ENCODE peak calls at places on chromosomes 1 and 21, in four cellular contexts. H is suprapubic skin, B is prostate gland, W is Panc1. J is an unnamed sample.

GRCh38 chr21:42445311-42445710 is 41.6 kb downstream of the UBASH3A start:
- DNase-seq in H (no peak), B (no peak), W (no peak), J (no peak)

GRCh38 chr1:3142751-3143150 is 73.7 kb downstream of the PRDM16 start:
- DNase-seq in H (no peak), B (no peak), W (no peak), J (no peak)

GRCh38 chr1:168410464-168410863 is 129.8 kb downstream of the TBX19 start:
- DNase-seq in H (no peak), B (no peak), W (no peak), J (no peak)

GRCh38 chr1:171191992-171192391 is 6.9 kb downstream of the FMO2 start:
- DNase-seq in H (no peak), B (no peak), W (no peak), J (no peak)

GRCh38 chr1:38990746-38991637 is at the start of gene AKIRIN1:
- DNase-seq in H (peak; percentile 98), B (peak; percentile 97), W (peak; percentile 76), J (peak; percentile 99)

GRCh38 chr21:42574234-42575027 is 60.8 kb downstream of the SLC37A1 start:
- DNase-seq in H (peak; percentile 36), B (no peak), W (no peak), J (peak; percentile 25)

GRCh38 chr1:108200627-108201106 is 524 bp upstream of the SLC25A24 start:
- DNase-seq in H (peak; percentile 65), B (peak; percentile 63), W (no peak), J (peak; percentile 38)

GRCh38 chr21:45073301-45074047 is 906 bp upstream of the ADARB1 start:
- DNase-seq in H (no peak), B (peak; percentile 55), W (no peak), J (peak; percentile 51)

GRCh38 chr1:240414237-240414636 is 197.7 kb downstream of the GREM2 start:
- DNase-seq in H (no peak), B (no peak), W (no peak), J (no peak)

GRCh38 chr21:16195476-16195875 is 465.7 kb downstream of the USP25 start:
- DNase-seq in H (no peak), B (no peak), W (no peak), J (no peak)

GRCh38 chr1:34740161-34740875 is 14.5 kb upstream of the GJB5 start:
- DNase-seq in H (no peak), B (no peak), W (no peak), J (no peak)

GRCh38 chr1:76074321-76075187 is at the start of gene ST6GALNAC3:
- DNase-seq in H (peak; percentile 75), B (peak; percentile 52), W (no peak), J (peak; percentile 82)

GRCh38 chr1:9538669-9539164 is 548 bp upstream of the SLC25A33 start:
- DNase-seq in H (no peak), B (no peak), W (no peak), J (no peak)

GRCh38 chr1:203592156-203592555 is 34.5 kb upstream of the ATP2B4 start:
- DNase-seq in H (no peak), B (no peak), W (no peak), J (no peak)

GRCh38 chr1:229223498-229223897 is 47.4 kb upstream of the RAB4A start:
- DNase-seq in H (no peak), B (no peak), W (no peak), J (peak; percentile 77)

GRCh38 chr1:167409183-167409582 is 109.1 kb downstream of the CD247 start:
- DNase-seq in H (no peak), B (no peak), W (no peak), J (no peak)

GRCh38 chr21:41621523-41621922 is 113.6 kb upstream of the TMPRSS2 start:
- DNase-seq in H (no peak), B (no peak), W (no peak), J (no peak)

GRCh38 chr1:165381745-165382530 is 25.4 kb upstream of the LMX1A start:
- DNase-seq in H (no peak), B (no peak), W (no peak), J (no peak)

GRCh38 chr1:39509360-39510009 is 18.0 kb downstream of the BMP8A start:
- DNase-seq in H (no peak), B (no peak), W (no peak), J (no peak)

DNA sequence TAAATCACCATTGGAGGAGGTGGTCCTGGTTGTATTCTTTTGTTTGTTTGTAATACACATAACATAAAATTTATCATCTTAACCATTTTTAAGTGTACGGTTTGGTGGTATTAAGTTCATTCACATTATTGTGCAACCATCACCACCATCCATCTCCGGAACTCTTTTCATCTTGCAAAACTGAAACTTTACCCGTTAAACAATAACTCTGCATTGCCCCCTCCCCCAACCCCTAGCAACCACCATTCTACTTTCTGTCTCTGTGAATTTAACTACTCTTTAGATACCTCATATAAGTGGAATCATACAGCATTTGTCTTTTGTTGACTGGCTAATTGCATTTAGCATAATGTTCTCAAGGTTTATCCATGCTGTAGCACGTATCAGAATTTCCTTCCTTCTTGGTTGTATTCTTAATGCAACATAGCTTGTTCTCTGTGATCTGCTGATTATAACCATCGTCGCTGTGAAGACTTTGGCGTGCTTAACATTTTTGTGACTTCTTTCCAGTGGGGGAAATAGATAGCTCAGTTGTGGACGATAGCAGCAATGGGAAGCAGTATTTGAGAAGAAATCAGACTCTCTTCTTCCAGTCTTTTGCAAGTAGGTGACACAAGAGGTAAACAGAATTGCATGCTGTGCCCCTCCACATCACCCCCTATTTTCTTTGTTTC is 117.5 kb upstream of the HOOK1 start:
- DNase-seq in H (no peak), B (no peak), W (no peak), J (no peak)
- TF ChIP-seq POLR2AphosphoS5 in H (no peak), B (no peak), W (no peak), J (no peak)

DNA sequence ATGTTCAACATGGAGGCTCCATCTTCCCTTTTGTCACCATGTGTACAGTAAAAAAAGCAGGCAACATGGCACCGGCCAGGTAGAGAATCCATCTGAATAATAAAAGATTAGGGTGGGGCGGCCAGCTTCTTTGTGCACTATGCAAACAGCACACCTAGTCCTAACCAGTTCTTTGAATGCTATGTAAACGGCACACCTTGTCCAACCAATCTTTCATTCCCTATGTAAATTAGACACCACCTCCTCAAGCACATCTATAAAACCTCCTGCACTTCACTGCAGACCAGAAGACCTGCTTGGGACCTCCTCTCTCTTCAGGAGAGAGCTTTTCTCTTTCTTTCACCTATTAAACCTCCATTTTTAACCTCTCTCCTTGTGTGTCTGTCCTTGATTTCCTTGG is 28.2 kb downstream of the TFB2M start:
- DNase-seq in H (no peak), B (peak; percentile 67), W (no peak), J (peak; percentile 62)
- TF ChIP-seq CTCF in H (no peak), B (no peak), W (no peak), J (no peak)

GRCh38 chr1:25729774-25730173 is 70.2 kb upstream of the SELENON start:
- DNase-seq in H (no peak), B (no peak), W (no peak), J (no peak)

GRCh38 chr1:25727026-25727818 is 72.8 kb upstream of the SELENON start:
- DNase-seq in H (no peak), B (no peak), W (no peak), J (no peak)

GRCh38 chr1:25728301-25728935 is 71.6 kb upstream of the SELENON start:
- DNase-seq in H (no peak), B (no peak), W (no peak), J (no peak)

GRCh38 chr1:25729045-25729444 is 70.9 kb upstream of the SELENON start:
- DNase-seq in H (no peak), B (no peak), W (no peak), J (no peak)

DNA sequence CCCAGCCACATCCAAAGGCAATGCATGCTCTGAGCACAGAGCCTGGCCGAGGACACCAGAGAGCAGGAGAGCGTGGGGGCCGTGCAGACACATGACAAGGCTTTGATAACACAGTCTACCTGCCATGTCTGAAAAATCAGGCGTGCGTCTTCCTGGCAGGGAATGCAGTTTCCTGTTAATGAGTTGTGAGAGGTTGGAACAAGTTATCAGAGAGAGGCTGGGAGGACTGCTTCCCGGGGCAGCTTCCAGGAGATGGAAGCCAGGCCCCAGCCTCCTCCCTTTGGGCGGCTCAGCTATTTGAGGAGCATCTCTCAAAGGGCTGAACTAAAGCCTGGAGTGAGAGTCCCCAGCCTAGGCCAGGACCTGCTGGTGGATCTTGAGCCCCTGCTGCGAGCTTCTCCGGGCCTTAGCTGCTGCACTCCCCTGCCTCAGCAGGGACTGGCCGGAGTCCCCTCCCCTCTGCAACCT is 72.1 kb upstream of the SELENON start:
- DNase-seq in H (no peak), B (peak; percentile 38), W (no peak), J (peak; percentile 79)
- TF ChIP-seq POLR2AphosphoS5 in H (no peak), B (peak; percentile 41), W (no peak), J (no peak)

GRCh38 chr1:161180643-161181042 is 3.3 kb upstream of the B4GALT3 start:
- DNase-seq in H (no peak), B (no peak), W (no peak), J (no peak)
- TF ChIP-seq CTCF in H (no peak), B (no peak), W (no peak), J (no peak)

GRCh38 chr1:12597792-12598191 is 20.2 kb downstream of the DHRS3 start:
- DNase-seq in H (peak; percentile 77), B (peak; percentile 92), W (no peak), J (peak; percentile 89)

GRCh38 chr1:12595839-12596821 is 21.9 kb downstream of the DHRS3 start:
- DNase-seq in H (peak; percentile 93), B (peak; percentile 94), W (no peak), J (peak; percentile 94)

GRCh38 chr1:12594490-12594889 is 23.5 kb downstream of the DHRS3 start:
- DNase-seq in H (no peak), B (no peak), W (no peak), J (no peak)

GRCh38 chr1:12593621-12594066 is 24.4 kb downstream of the DHRS3 start:
- DNase-seq in H (peak; percentile 73), B (peak; percentile 72), W (no peak), J (no peak)

GRCh38 chr1:12594966-12595838 is 22.8 kb downstream of the DHRS3 start:
- DNase-seq in H (peak; percentile 78), B (peak; percentile 74), W (no peak), J (peak; percentile 63)
- TF ChIP-seq POLR2AphosphoS5 in H (no peak), B (peak; percentile 75), W (peak; percentile 39), J (no peak)

GRCh38 chr1:103525607-103526507 is at the start of gene RNPC3:
- DNase-seq in H (peak; percentile 93), B (peak; percentile 85), W (peak; percentile 75), J (peak; percentile 91)
- TF ChIP-seq CTCF in H (no peak), B (no peak), W (no peak), J (no peak)

GRCh38 chr1:6353948-6354658 is 39.5 kb downstream of the ACOT7 start:
- DNase-seq in H (no peak), B (no peak), W (no peak), J (peak; percentile 73)
- TF ChIP-seq POLR2AphosphoS5 in H (no peak), B (no peak), W (no peak), J (no peak)

DNA sequence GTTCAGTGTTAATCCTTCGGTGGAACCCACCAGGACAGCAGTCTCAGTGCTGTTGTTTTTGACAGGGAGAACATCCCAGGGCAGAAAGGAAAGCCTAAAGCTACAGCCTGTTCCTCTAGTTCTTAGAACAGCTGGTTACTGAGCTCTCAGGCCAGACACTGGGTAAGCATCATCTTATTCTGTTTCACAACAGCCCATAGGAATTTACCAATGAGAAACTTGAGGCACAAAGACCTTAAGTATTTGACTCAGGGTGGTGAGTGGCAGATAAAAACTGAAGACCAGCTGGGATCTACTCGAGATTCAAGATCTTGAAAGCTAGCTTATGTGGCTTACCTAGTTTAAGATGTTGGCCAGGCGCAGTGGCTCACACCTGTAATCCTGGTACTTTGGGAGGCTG is 9.4 kb upstream of the NEK2 start:
- DNase-seq in H (no peak), B (no peak), W (no peak), J (no peak)
- TF ChIP-seq CTCF in H (no peak), B (no peak), W (no peak), J (no peak)

J was measured in stomach.